ENCODE peak calls at places on chromosomes 5 and 9, in seven cellular contexts. O, S, T, J, C, D and G are unnamed samples.

GRCh38 chr5:1125030-1125357 is 13.1 kb upstream of the SLC12A7 start:
- DNase-seq in O (no peak), S (no peak), T (no peak), J (peak), C (no peak), D (no peak), G (no peak)

GRCh38 chr5:68277427-68277826 is 61.9 kb downstream of the PIK3R1 start:
- DNase-seq in O (no peak), S (no peak), T (no peak), J (no peak), C (no peak), D (no peak), G (no peak)

GRCh38 chr9:116806075-116806474 is 119.0 kb downstream of the TRIM32 start:
- DNase-seq in O (no peak), S (no peak), T (no peak), J (no peak), C (no peak), D (no peak), G (no peak)

GRCh38 chr9:113720495-113720894 is 155.6 kb upstream of the ZNF618 start:
- DNase-seq in O (no peak), S (no peak), T (no peak), J (no peak), C (no peak), D (no peak), G (no peak)

GRCh38 chr9:69176446-69177135 is 2.5 kb downstream of the TJP2 start:
- DNase-seq in O (no peak), S (no peak), T (no peak), J (no peak), C (no peak), D (no peak), G (no peak)

GRCh38 chr5:61148516-61148915 is 13.8 kb downstream of the SMIM15 start:
- DNase-seq in O (no peak), S (no peak), T (no peak), J (no peak), C (no peak), D (no peak), G (no peak)

GRCh38 chr9:115596743-115597080 is 478.8 kb upstream of the TNC start:
- DNase-seq in O (no peak), S (no peak), T (no peak), J (no peak), C (no peak), D (no peak), G (no peak)

GRCh38 chr5:14090755-14091154 is 52.4 kb upstream of the TRIO start:
- DNase-seq in O (no peak), S (no peak), T (no peak), J (no peak), C (no peak), D (no peak), G (no peak)

GRCh38 chr9:35736201-35736633 is 3.8 kb downstream of the CREB3 start:
- DNase-seq in O (peak), S (peak), T (no peak), J (peak), C (no peak), D (peak), G (peak)

GRCh38 chr9:69168709-69169217 is 5.3 kb upstream of the TJP2 start:
- DNase-seq in O (peak), S (no peak), T (no peak), J (no peak), C (no peak), D (peak), G (no peak)

GRCh38 chr9:133534346-133535284 is at the start of gene ADAMTSL2:
- DNase-seq in O (peak), S (no peak), T (no peak), J (peak), C (no peak), D (no peak), G (no peak)

GRCh38 chr9:32524558-32525461 is 1.2 kb downstream of the RIGI start:
- DNase-seq in O (peak), S (no peak), T (peak), J (no peak), C (no peak), D (no peak), G (no peak)

GRCh38 chr5:140868721-140869554 is at the start of gene PCDHA11:
- DNase-seq in O (peak), S (peak), T (no peak), J (no peak), C (no peak), D (no peak), G (no peak)

GRCh38 chr9:27168951-27169350 is 59.9 kb downstream of the TEK start:
- DNase-seq in O (no peak), S (no peak), T (no peak), J (no peak), C (no peak), D (no peak), G (no peak)

GRCh38 chr5:160747559-160747958 is 104.5 kb downstream of the ATP10B start:
- DNase-seq in O (no peak), S (no peak), T (no peak), J (no peak), C (no peak), D (no peak), G (no peak)

GRCh38 chr9:121498150-121498486 is 1.5 kb downstream of the GGTA1 start:
- DNase-seq in O (peak), S (peak), T (peak), J (peak), C (no peak), D (peak), G (peak)

GRCh38 chr5:4245511-4245910 is 649.9 kb downstream of the IRX1 start:
- DNase-seq in O (no peak), S (no peak), T (no peak), J (no peak), C (no peak), D (no peak), G (no peak)

GRCh38 chr9:114163517-114163924 is 8.2 kb downstream of the COL27A1 start:
- DNase-seq in O (peak), S (no peak), T (no peak), J (peak), C (no peak), D (no peak), G (no peak)

GRCh38 chr9:135244751-135245221 is 157.3 kb downstream of the OLFM1 start:
- DNase-seq in O (no peak), S (no peak), T (no peak), J (no peak), C (no peak), D (no peak), G (no peak)

GRCh38 chr5:160173-160510 is 31.2 kb upstream of the LRRC14B start:
- DNase-seq in O (no peak), S (no peak), T (no peak), J (no peak), C (no peak), D (no peak), G (no peak)

GRCh38 chr9:111005711-111006482 is 32.4 kb downstream of the LPAR1 start:
- DNase-seq in O (no peak), S (no peak), T (no peak), J (no peak), C (no peak), D (no peak), G (no peak)

GRCh38 chr5:23400951-23401350 is 106.5 kb upstream of the PRDM9 start:
- DNase-seq in O (no peak), S (no peak), T (no peak), J (no peak), C (no peak), D (no peak), G (no peak)

GRCh38 chr9:35733109-35733541 is 659 bp downstream of the CREB3 start:
- DNase-seq in O (peak), S (peak), T (no peak), J (peak), C (peak), D (peak), G (peak)

GRCh38 chr5:132225165-132226032 is 2.3 kb downstream of the P4HA2 start:
- DNase-seq in O (no peak), S (no peak), T (no peak), J (peak), C (no peak), D (no peak), G (no peak)

GRCh38 chr9:82540175-82540574 is 522.8 kb downstream of the RASEF start:
- DNase-seq in O (no peak), S (no peak), T (no peak), J (no peak), C (no peak), D (no peak), G (no peak)

GRCh38 chr5:74017112-74017511 is 391.1 kb downstream of the ARHGEF28 start:
- DNase-seq in O (no peak), S (peak), T (no peak), J (no peak), C (no peak), D (no peak), G (no peak)

GRCh38 chr5:93705896-93706295 is 35.5 kb downstream of the POU5F2 start:
- DNase-seq in O (no peak), S (no peak), T (no peak), J (no peak), C (no peak), D (no peak), G (no peak)

GRCh38 chr9:4700932-4701331 is 21.6 kb downstream of the CDC37L1 start:
- DNase-seq in O (no peak), S (no peak), T (no peak), J (no peak), C (no peak), D (no peak), G (no peak)
- TF ChIP-seq YY1 in O (no peak), S (no peak), T (no peak), J (no peak), C (no peak), D (no peak), G (no peak)

DNA sequence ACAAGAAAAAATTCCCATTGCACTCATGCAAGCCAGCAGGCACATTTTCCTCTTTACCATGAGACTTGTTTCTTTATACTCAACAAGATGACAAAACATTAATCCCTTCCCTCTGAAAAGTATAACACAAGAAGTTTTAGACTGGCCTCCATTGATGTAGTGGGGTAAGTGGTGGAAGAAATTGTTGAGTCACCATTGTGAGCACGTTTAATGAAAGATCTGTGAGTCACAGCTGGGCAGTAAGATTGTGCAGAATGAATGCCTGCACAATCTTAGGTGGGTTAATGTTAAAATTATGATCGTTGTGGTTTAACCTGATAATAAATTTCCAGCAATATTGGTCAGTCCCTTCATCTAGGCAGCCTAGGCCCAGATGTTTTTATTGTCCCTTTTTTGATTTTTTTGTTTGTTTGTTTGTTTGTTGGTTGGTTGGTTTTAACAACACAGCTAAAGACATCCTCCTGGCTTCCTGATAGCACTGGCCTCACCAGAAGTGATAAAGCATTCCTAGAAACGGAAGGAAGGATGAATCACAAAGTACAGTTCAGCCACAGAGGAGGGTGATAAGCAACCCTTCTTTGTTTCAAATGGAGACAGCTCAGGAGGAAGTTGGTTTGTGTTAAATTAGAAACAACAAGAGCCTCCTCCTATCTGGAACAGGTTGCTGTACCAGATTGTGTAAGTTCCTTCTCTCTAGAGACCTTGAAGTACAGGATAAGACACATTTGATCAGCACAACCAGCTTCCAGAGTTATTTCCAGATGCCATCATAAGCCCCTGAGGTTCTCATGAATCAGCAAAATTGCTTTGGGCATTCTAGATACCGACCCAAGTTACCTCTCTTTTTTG is 40.3 kb downstream of the SLC24A2 start:
- DNase-seq in O (no peak), S (no peak), T (no peak), J (no peak), C (no peak), D (peak), G (no peak)
- TF ChIP-seq YY1 in O (no peak), S (no peak), T (no peak), J (no peak), C (no peak), D (no peak), G (no peak)

DNA sequence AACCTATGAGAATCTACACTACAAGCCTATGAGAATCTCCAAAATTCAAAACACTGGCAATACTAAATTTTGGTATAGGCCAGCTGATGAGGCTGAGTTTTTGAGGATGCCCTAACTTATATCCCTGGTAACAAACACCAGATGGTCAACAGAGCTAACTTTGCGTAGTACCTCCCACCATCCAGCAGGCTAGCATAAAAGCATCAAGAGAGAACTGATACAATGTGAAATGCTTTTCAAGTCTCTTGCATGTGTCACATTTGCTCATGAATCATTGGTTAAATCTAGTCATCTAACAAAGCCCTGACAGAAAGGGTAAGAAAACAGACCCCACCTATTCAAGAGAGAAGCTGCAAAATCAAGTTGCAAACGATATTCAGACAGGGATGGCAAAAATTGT is 1609.7 kb upstream of the CDH9 start:
- DNase-seq in O (peak), S (no peak), T (no peak), J (peak), C (no peak), D (no peak), G (no peak)
- TF ChIP-seq YY1 in O (no peak), S (no peak), T (no peak), J (no peak), C (no peak), D (no peak), G (no peak)

DNA sequence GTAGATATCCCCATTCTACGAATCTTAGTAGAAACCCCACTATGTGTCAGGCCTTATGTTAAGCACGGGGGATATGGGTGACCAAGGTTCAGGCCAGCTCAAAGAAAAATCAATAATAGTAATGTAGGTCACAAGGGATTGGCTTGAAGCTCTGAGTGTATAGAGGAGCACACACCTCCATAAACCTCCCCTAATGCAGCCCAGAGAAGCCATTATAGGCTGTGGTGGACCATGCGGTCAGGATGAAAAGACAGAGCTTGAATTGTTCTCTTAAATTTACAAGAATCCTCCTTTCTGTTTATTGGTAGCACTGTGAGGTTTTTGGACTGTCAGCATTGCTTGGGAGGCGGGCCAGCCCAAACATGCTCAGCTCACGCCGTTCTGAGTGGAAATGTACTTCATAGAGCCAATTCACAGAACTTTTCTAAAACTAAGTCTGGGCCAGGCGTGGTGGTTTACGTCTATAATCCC is 9.1 kb downstream of the PDE6A start:
- DNase-seq in O (peak), S (no peak), T (no peak), J (no peak), C (no peak), D (no peak), G (no peak)
- TF ChIP-seq YY1 in O (no peak), S (no peak), T (no peak), J (no peak), C (no peak), D (no peak), G (no peak)

DNA sequence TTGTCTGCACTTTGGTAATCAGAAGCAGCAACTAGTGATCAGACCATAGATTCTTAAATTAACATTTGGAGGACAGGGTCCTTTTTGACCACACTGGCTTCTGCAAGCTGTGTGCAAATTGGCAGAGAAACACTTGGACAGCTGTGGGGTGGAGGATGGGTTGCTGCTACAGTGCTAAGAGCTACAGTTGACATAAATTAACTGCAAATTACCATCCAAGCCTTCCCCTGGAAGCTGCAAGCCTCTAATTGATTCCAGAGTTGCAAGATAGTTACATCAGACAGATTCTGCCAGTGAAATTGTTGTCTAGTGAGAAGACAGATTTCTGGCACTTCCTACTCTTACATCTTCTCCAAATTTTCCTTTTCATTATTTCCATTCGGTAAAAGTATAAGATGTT is 517.7 kb downstream of the DIRAS2 start:
- DNase-seq in O (no peak), S (no peak), T (no peak), J (peak), C (no peak), D (no peak), G (no peak)
- TF ChIP-seq YY1 in O (no peak), S (no peak), T (no peak), J (no peak), C (no peak), D (no peak), G (no peak)

GRCh38 chr5:76978869-76979268 is 26.0 kb downstream of the CRHBP start:
- DNase-seq in O (no peak), S (no peak), T (no peak), J (no peak), C (no peak), D (no peak), G (no peak)

GRCh38 chr5:76982450-76982849 is 29.6 kb downstream of the CRHBP start:
- DNase-seq in O (no peak), S (no peak), T (no peak), J (no peak), C (no peak), D (no peak), G (no peak)

GRCh38 chr5:76986828-76987526 is 34.1 kb downstream of the CRHBP start:
- DNase-seq in O (no peak), S (no peak), T (no peak), J (no peak), C (no peak), D (peak), G (no peak)

GRCh38 chr5:76980518-76981144 is 27.8 kb downstream of the CRHBP start:
- DNase-seq in O (no peak), S (no peak), T (no peak), J (no peak), C (no peak), D (no peak), G (no peak)

GRCh38 chr5:76983468-76983867 is 30.6 kb downstream of the CRHBP start:
- DNase-seq in O (no peak), S (no peak), T (no peak), J (no peak), C (no peak), D (no peak), G (no peak)
- TF ChIP-seq YY1 in O (no peak), S (no peak), T (no peak), J (no peak), C (no peak), D (no peak), G (no peak)